ENCODE peak calls at places on chromosome 18, in four cellular contexts. U is body of pancreas, X is mesendoderm, M is spleen. A is an unnamed sample.

GRCh38 chr18:67104700-67105284 is 411.7 kb downstream of the DSEL start:
- DNase-seq in U (peak; percentile 79), X (peak; percentile 89), M (no peak), A (no peak)

GRCh38 chr18:13447621-13448020 is 229.1 kb downstream of the LDLRAD4 start:
- DNase-seq in U (peak; percentile 25), X (peak; percentile 84), M (no peak), A (no peak)

GRCh38 chr18:62521588-62521987 is 1.2 kb upstream of the ZCCHC2 start:
- DNase-seq in U (no peak), X (no peak), M (no peak), A (no peak)

GRCh38 chr18:74897971-74898657 is 300.4 kb downstream of the ZNF407 start:
- DNase-seq in U (no peak), X (no peak), M (no peak), A (no peak)

GRCh38 chr18:57533901-57534300 is 52.6 kb downstream of the FECH start:
- DNase-seq in U (no peak), X (no peak), M (no peak), A (no peak)

GRCh38 chr18:11948852-11949523 is 32.3 kb upstream of the IMPA2 start:
- DNase-seq in U (no peak), X (peak; percentile 60), M (peak; percentile 33), A (no peak)

GRCh38 chr18:48222118-48222517 is 187.1 kb downstream of the ZBTB7C start:
- DNase-seq in U (peak; percentile 73), X (no peak), M (no peak), A (no peak)

GRCh38 chr18:48844271-48844670 is 106.5 kb downstream of the SMAD7 start:
- DNase-seq in U (no peak), X (no peak), M (peak; percentile 64), A (no peak)

GRCh38 chr18:11886629-11887028 is 21.5 kb downstream of the MPPE1 start:
- DNase-seq in U (no peak), X (no peak), M (no peak), A (no peak)

GRCh38 chr18:28740575-28740974 is 563.6 kb upstream of the CDH2 start:
- DNase-seq in U (no peak), X (no peak), M (no peak), A (no peak)

GRCh38 chr18:77815666-77816338 is 566.2 kb downstream of the GALR1 start:
- DNase-seq in U (no peak), X (no peak), M (no peak), A (no peak)

GRCh38 chr18:54939375-54939917 is 19.8 kb downstream of the CCDC68 start:
- DNase-seq in U (no peak), X (no peak), M (no peak), A (no peak)

GRCh38 chr18:5530623-5531022 is 13.2 kb downstream of the EPB41L3 start:
- DNase-seq in U (peak; percentile 21), X (no peak), M (no peak), A (no peak)

GRCh38 chr18:79951545-79952456 is at the start of gene SLC66A2:
- DNase-seq in U (peak; percentile 94), X (peak; percentile 80), M (peak; percentile 99), A (no peak)

GRCh38 chr18:76827205-76827885 is 5.0 kb downstream of the ZNF236 start:
- DNase-seq in U (no peak), X (no peak), M (no peak), A (no peak)

GRCh38 chr18:77131652-77132368 is 773 bp downstream of the MBP start:
- DNase-seq in U (peak; percentile 73), X (no peak), M (peak; percentile 94), A (peak; percentile 83)

GRCh38 chr18:7950380-7951143 is 383.4 kb downstream of the PTPRM start:
- DNase-seq in U (no peak), X (peak; percentile 19), M (no peak), A (no peak)

GRCh38 chr18:37836571-37836970 is 271.0 kb upstream of the CELF4 start:
- DNase-seq in U (no peak), X (no peak), M (no peak), A (no peak)

GRCh38 chr18:43587538-43588153 is 310.4 kb upstream of the SYT4 start:
- DNase-seq in U (no peak), X (peak; percentile 47), M (no peak), A (no peak)

GRCh38 chr18:45110577-45111506 is 430.2 kb downstream of the SETBP1 start:
- DNase-seq in U (peak; percentile 12), X (no peak), M (no peak), A (peak; percentile 92)

GRCh38 chr18:78240091-78240490 is 739.5 kb upstream of the SALL3 start:
- DNase-seq in U (no peak), X (no peak), M (no peak), A (no peak)

GRCh38 chr18:58156516-58156915 is 112.5 kb downstream of the NEDD4L start:
- DNase-seq in U (no peak), X (no peak), M (no peak), A (no peak)

GRCh38 chr18:22188551-22189267 is 19.3 kb downstream of the GATA6 start:
- DNase-seq in U (no peak), X (no peak), M (no peak), A (no peak)

GRCh38 chr18:56576826-56577573 is 61.4 kb downstream of the TXNL1 start:
- DNase-seq in U (no peak), X (peak; percentile 14), M (no peak), A (no peak)

GRCh38 chr18:59091204-59091603 is 48.5 kb upstream of the SEC11C start:
- DNase-seq in U (no peak), X (no peak), M (no peak), A (no peak)

GRCh38 chr18:59779979-59780378 is 82.8 kb upstream of the CCBE1 start:
- DNase-seq in U (no peak), X (no peak), M (no peak), A (no peak)

GRCh38 chr18:29644276-29644675 is 1398.3 kb downstream of the DSC3 start:
- DNase-seq in U (no peak), X (no peak), M (no peak), A (no peak)

GRCh38 chr18:68826111-68826510 is 28.2 kb downstream of the CCDC102B start:
- DNase-seq in U (no peak), X (peak; percentile 25), M (no peak), A (no peak)

GRCh38 chr18:7737483-7737882 is 170.4 kb downstream of the PTPRM start:
- DNase-seq in U (peak; percentile 48), X (no peak), M (no peak), A (no peak)

GRCh38 chr18:22557160-22557941 is 139.6 kb upstream of the CTAGE1 start:
- DNase-seq in U (no peak), X (peak; percentile 71), M (no peak), A (no peak)

GRCh38 chr18:22324191-22325131 is 93.3 kb downstream of the CTAGE1 start:
- DNase-seq in U (peak; percentile 58), X (peak; percentile 84), M (peak; percentile 82), A (peak; percentile 94)

GRCh38 chr18:12405066-12405465 is 2.7 kb upstream of the PRELID3A start:
- DNase-seq in U (no peak), X (no peak), M (peak; percentile 17), A (no peak)

GRCh38 chr18:75478996-75479870 is 51.7 kb upstream of the SMIM21 start:
- DNase-seq in U (no peak), X (peak; percentile 48), M (no peak), A (no peak)

GRCh38 chr18:59719533-59720325 is 22.5 kb upstream of the CCBE1 start:
- DNase-seq in U (no peak), X (no peak), M (no peak), A (no peak)

GRCh38 chr18:5145168-5145857 is 51.7 kb downstream of the AKAIN1 start:
- DNase-seq in U (no peak), X (no peak), M (no peak), A (no peak)

GRCh38 chr18:74518456-74519315 is 15.6 kb upstream of the CNDP1 start:
- DNase-seq in U (no peak), X (no peak), M (peak; percentile 52), A (no peak)

DNA sequence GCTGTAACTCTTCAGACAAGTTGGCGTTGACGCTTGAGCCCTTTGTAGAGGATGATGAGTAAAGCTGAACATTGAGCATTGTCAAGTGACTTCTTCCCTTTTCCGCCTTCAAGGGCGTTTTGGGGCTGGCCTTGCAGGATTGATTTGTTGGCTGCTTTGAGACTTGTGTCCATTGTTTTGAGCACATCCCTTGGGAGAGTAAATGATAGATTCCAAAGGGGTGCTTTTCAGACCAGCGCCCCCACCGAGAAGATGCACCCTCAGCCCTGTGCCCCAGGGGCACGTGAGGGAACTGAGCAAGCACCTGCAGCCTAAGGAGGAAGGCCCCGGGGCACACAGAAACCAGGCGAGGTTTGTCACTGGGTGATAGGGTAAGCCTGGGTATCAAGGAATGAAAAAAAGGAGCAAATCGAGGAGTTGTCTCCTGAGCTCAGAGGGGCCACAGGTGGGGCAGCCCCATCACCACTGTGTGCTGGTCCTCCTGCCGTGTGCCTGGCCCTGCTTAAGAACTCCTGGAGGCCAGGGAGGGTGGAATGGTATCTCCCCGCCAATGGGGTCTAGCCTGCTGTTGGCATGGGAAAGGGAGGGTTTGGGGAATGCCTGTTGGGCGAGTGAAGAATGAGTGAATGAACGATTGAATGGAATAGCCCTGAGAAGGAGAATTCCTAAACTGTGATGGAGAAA is 64.0 kb downstream of the RAB31 start:
- DNase-seq in U (no peak), X (no peak), M (no peak), A (no peak)
- H3K27ac ChIP-seq in U (no peak overlapping the region), X (no peak overlapping the region), M (peak overlapping the region; percentile 58), A (peak overlapping the region; percentile 54)

GRCh38 chr18:36420826-36421225 is 123.3 kb downstream of the FHOD3 start:
- DNase-seq in U (no peak), X (no peak), M (no peak), A (no peak)
- H3K27ac ChIP-seq in U (no peak overlapping the region), X (no peak overlapping the region), M (no peak overlapping the region), A (no peak overlapping the region)

GRCh38 chr18:61398961-61399632 is 65.9 kb downstream of the CDH20 start:
- DNase-seq in U (no peak), X (no peak), M (no peak), A (no peak)
- H3K27ac ChIP-seq in U (no peak overlapping the region), X (no peak overlapping the region), M (no peak overlapping the region), A (no peak overlapping the region)

GRCh38 chr18:9874730-9875129 is 11.0 kb upstream of the TXNDC2 start:
- DNase-seq in U (no peak), X (no peak), M (no peak), A (no peak)
- H3K27ac ChIP-seq in U (no peak overlapping the region), X (no peak overlapping the region), M (no peak overlapping the region), A (no peak overlapping the region)

DNA sequence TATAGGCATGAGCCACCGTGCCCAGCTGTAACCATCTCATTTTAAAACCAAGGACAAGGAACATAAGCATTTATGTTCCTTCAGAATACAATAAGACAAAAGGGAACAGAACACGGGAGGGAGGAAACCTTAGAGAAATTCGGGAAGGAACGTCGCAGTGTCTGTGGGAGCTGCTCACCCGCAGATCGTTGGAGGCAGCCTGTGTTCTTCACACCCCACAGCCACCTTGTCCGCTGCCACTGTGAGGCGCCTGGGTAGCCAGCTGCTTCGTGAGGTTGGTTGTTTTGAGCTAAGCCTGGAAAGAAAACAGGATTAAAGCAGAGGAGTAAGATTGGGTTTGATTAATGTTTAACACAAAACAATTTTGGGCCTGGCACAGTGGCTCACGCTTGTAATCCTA is 250.0 kb downstream of the FHOD3 start:
- DNase-seq in U (no peak), X (no peak), M (no peak), A (peak; percentile 43)
- H3K27ac ChIP-seq in U (no peak overlapping the region), X (no peak overlapping the region), M (no peak overlapping the region), A (no peak overlapping the region)

DNA sequence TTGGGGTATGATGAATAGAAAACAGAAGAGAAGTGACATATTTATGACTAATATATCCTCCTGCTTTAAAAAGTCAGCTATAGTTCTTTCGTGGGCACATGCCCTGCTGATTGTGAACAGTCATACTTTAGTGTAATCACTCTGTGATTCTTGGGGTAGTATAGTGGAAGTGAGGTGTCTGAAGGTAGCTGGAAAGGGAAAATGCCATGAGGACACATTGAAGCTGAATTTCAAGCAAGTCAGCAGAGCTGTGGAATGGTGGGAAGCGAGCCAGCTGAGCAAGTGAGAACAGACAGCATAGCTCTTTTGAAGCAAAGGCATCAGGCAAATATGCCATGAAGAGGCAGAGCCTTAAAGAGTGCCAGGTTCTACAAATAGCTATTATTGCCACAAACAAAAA is 20.7 kb downstream of the NETO1 start:
- DNase-seq in U (no peak), X (peak; percentile 39), M (no peak), A (no peak)
- H3K27ac ChIP-seq in U (no peak overlapping the region), X (no peak overlapping the region), M (no peak overlapping the region), A (no peak overlapping the region)

A was measured in vagina.